ENCODE peak calls at places on chromosomes 4 and X, in four cellular contexts. M, Q, B and S are unnamed samples.

GRCh38 chr4:176226736-176227135 is 31.4 kb upstream of the SPATA4 start:
- DNase-seq in M (no peak), Q (peak), B (no peak), S (no peak)

GRCh38 chrX:154486052-154486395 is 391 bp downstream of the UBL4A start:
- DNase-seq in M (no peak), Q (no peak), B (peak), S (peak)

GRCh38 chr4:139509727-139510410 is 46.1 kb downstream of the SETD7 start:
- DNase-seq in M (peak), Q (no peak), B (no peak), S (no peak)

GRCh38 chrX:134622056-134622812 is 36.0 kb downstream of the PLAC1 start:
- DNase-seq in Q (peak), B (peak), M (peak), S (peak)

GRCh38 chr4:71187399-71188196 is 151.2 kb upstream of the SLC4A4 start:
- DNase-seq in M (peak), Q (peak), B (peak), S (no peak)

GRCh38 chrX:71618303-71618721 is at the start of gene CXCR3:
- DNase-seq in B (no peak), M (no peak), Q (no peak), S (peak)

GRCh38 chrX:54794004-54794403 is 4.1 kb downstream of the ITIH6 start:
- DNase-seq in M (no peak), B (no peak), Q (no peak), S (no peak)

GRCh38 chr4:7842384-7843279 is 97.0 kb downstream of the AFAP1 start:
- DNase-seq in M (no peak), Q (peak), B (peak), S (no peak)

DNA sequence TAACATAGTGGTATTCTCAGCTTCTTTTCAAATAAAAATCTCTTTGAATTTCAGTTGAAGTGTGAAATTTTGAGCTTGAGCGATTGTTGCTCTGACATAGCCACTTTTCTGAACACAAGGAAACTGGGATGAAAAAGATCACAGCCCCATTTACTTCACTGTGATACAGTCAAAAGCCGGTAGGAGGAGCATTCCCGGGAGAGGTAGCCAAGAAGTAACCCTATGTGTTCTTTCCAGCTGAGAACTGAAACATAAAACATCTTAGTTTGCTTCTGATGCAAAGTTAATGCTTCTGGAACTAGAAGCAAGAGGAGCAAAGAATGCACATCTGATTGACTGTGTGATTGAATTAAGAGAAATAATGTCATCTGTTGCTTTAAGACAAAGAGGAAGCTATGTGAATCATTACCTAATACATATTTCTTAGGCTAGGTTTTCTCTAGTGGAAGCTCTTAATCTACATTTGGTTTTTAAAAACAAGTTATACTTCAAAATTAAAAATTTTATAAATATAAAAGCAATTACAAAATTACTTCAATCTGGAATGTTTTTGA is 88.4 kb upstream of the UNC5C start:
- DNase-seq in M (peak), Q (no peak), B (peak), S (no peak)
- TF ChIP-seq CTCF in M (peak), Q (no peak), B (peak), S (peak)

DNA sequence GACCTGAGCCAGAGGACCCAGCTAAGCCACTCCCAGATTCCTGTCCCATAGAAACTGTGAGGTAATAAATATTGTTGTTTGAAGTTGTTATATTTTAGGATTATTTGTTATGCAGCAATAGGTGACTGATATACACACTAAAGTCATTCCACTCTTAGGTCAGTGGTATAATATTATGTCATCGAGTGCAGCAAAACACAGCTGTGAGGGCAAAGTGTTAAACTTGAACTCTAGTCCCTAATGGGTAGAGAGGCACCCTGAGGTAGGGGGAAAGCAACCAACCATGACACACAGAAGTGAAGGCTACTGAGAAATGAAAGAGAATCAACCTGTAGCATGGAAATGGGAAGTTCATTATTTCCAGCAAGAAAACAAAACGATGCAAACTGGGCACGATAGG is 66.6 kb downstream of the ATXN3L start:
- DNase-seq in M (no peak), B (no peak), Q (no peak), S (no peak)
- H2AFZ ChIP-seq in M (no peak), B (no peak), Q (no peak), S (no peak)

GRCh38 chr4:78661086-78661690 is 109.6 kb downstream of the ANXA3 start:
- DNase-seq in B (no peak), Q (no peak), M (no peak), S (no peak)
- H3K27ac ChIP-seq in B (no peak), Q (no peak), M (no peak), S (no peak)

GRCh38 chr4:173052439-173052838 is 116.2 kb upstream of the GALNT7 start:
- DNase-seq in M (no peak), B (no peak), Q (no peak), S (no peak)

GRCh38 chr4:173057442-173057841 is 111.2 kb upstream of the GALNT7 start:
- DNase-seq in M (no peak), B (no peak), Q (peak), S (no peak)

GRCh38 chr4:173056708-173057107 is 111.9 kb upstream of the GALNT7 start:
- DNase-seq in M (no peak), Q (no peak), B (no peak), S (no peak)

GRCh38 chr4:173057906-173058305 is 110.7 kb upstream of the GALNT7 start:
- DNase-seq in B (no peak), Q (peak), M (no peak), S (no peak)

GRCh38 chr4:173056271-173056670 is 112.3 kb upstream of the GALNT7 start:
- DNase-seq in B (no peak), Q (no peak), M (no peak), S (no peak)
- TF ChIP-seq CTCF in B (no peak), Q (no peak), M (no peak), S (no peak)

DNA sequence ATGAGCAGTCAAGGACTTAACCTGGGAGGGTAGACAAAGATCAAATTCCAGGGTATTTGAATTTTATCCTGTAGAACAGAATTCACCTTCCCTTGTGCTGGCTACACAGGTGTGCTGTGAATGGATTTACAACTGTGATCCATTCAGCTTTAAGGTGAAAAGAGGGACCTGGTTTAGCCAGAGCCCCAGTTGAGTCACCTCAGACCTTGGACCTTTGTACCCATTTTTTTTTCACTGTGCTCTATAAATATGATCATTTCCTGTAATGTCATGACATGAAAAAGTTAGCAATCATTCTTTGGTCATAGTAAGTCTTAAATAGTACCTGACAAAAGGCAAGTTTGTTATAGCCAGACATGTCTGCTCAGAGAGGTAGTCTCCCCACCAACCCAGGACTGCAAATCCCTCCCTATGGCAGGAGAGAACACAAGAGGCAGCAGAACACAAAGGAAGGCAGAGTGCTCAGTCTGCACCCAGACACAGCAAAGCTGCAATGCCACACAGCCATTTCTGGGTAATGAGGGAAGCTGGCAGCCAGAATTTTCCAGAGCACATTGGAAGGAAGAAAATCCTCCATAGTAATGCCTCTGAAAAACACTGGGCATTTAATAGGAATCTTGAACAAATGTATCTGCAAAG is 77.8 kb downstream of the CXXC4 start:
- DNase-seq in B (peak), M (peak), Q (no peak), S (no peak)
- H2AFZ ChIP-seq in B (peak), M (no peak), Q (no peak), S (no peak)

GRCh38 chr4:121801715-121802075 is 572 bp downstream of the EXOSC9 start:
- DNase-seq in Q (no peak), M (no peak), B (no peak), S (no peak)
- H3K27ac ChIP-seq in Q (no peak), M (no peak), B (peak), S (peak)

DNA sequence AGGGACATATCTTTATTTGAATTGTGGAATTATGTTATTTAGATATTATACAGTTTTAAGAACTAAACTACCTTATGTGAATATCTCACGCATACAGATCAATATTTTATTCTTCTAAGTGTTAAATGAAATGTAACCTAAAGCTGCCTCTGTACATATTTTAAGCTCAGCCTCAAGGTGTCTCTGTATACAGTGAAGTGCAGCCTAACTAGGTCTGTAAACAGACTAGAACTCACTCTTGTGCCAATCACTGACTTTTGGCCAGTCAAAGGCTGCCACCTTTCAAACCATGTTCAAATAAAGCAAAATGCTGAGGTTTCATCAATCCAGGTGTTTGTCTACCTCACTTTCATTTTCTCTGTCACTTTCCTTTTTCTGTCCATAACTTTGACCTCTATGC is 1074.5 kb upstream of the PRKX start:
- DNase-seq in Q (no peak), B (no peak), M (no peak), S (peak)
- TF ChIP-seq CTCF in Q (no peak), B (no peak), M (no peak), S (no peak)